ENCODE peak calls at places on chromosomes 12 and 14, in eight cellular contexts. Z is left lung, H is AG10803, T is HFFc6, A is cardiac fibroblast, C is lower leg skin, F is A549, I is AG04450. S is an unnamed sample.

GRCh38 chr14:72844528-72844927 is 49.4 kb downstream of the DPF3 start:
- DNase-seq in T (no peak), A (peak), Z (no peak), I (no peak), F (no peak), C (no peak), H (no peak), S (no peak)

GRCh38 chr14:101731187-101732080 is 30.1 kb upstream of the PPP2R5C start:
- DNase-seq in T (peak), C (peak), I (no peak), F (peak), Z (peak), H (peak), A (peak), S (no peak)

GRCh38 chr14:41668346-41668745 is 61.7 kb downstream of the LRFN5 start:
- DNase-seq in T (no peak), C (no peak), Z (no peak), H (peak), F (no peak), I (no peak), A (no peak), S (no peak)

GRCh38 chr12:46983959-46984833 is 95.2 kb upstream of the PCED1B start:
- DNase-seq in C (no peak), F (peak), I (peak), Z (no peak), H (peak), A (peak), T (peak), S (peak)

GRCh38 chr12:27076930-27077329 is 5.4 kb downstream of the C12orf71 start:
- DNase-seq in Z (no peak), T (peak), I (no peak), F (no peak), H (no peak), C (no peak), A (no peak), S (no peak)

GRCh38 chr12:120677765-120678473 is 9.0 kb upstream of the MLEC start:
- DNase-seq in I (no peak), T (peak), A (peak), H (peak), Z (no peak), C (no peak), F (peak), S (no peak)

GRCh38 chr14:103084021-103084919 is at the start of gene LBHD2:
- DNase-seq in F (no peak), H (no peak), Z (peak), A (no peak), I (no peak), T (no peak), C (no peak), S (peak)

GRCh38 chr12:32895688-32896437 is 714 bp downstream of the PKP2 start:
- DNase-seq in F (peak), I (no peak), T (no peak), Z (no peak), A (no peak), H (no peak), C (no peak), S (peak)

GRCh38 chr12:67358686-67359374 is 89.7 kb downstream of the CAND1 start:
- DNase-seq in Z (no peak), C (no peak), T (peak), A (peak), F (no peak), H (peak), I (peak), S (no peak)

GRCh38 chr14:74141703-74142102 is 56.9 kb downstream of the LIN52 start:
- DNase-seq in H (peak), T (no peak), A (peak), I (no peak), F (no peak), Z (no peak), C (no peak), S (no peak)

GRCh38 chr12:111638576-111638975 is 39.5 kb upstream of the ATXN2 start:
- DNase-seq in I (no peak), T (no peak), C (no peak), A (no peak), F (no peak), Z (no peak), H (peak), S (no peak)

GRCh38 chr12:43151406-43152080 is 400.5 kb downstream of the ADAMTS20 start:
- DNase-seq in C (no peak), T (peak), A (no peak), Z (no peak), H (peak), F (no peak), I (no peak), S (no peak)

GRCh38 chr12:70154960-70155589 is 88.2 kb upstream of the CNOT2 start:
- DNase-seq in H (no peak), C (no peak), T (no peak), Z (no peak), I (no peak), F (no peak), A (peak), S (no peak)

GRCh38 chr12:49201595-49202295 is 12.9 kb upstream of the TUBA1A start:
- DNase-seq in I (no peak), C (peak), A (peak), Z (no peak), H (peak), F (no peak), T (peak), S (no peak)

GRCh38 chr14:90613446-90613845 is 202.8 kb downstream of the TTC7B start:
- DNase-seq in H (no peak), Z (no peak), F (no peak), T (no peak), I (no peak), C (no peak), A (no peak), S (no peak)

GRCh38 chr14:35133542-35134328 is 11.4 kb downstream of the PRORP start:
- DNase-seq in H (no peak), A (no peak), T (no peak), Z (no peak), F (no peak), C (no peak), I (no peak), S (no peak)

GRCh38 chr12:48865141-48865440 is 579 bp downstream of the RND1 start:
- DNase-seq in C (no peak), H (no peak), A (no peak), I (no peak), F (no peak), T (no peak), Z (no peak), S (no peak)

GRCh38 chr14:89255852-89256251 is 161.2 kb downstream of the FOXN3 start:
- DNase-seq in T (no peak), I (no peak), C (peak), A (no peak), Z (no peak), H (no peak), F (no peak), S (no peak)

GRCh38 chr12:108832730-108833354 is 24.5 kb downstream of the SSH1 start:
- DNase-seq in C (no peak), T (peak), A (peak), F (no peak), H (peak), Z (no peak), I (peak), S (no peak)

GRCh38 chr14:27605298-27605697 is 1007.5 kb upstream of the NOVA1 start:
- DNase-seq in A (no peak), C (no peak), F (no peak), I (no peak), H (no peak), Z (no peak), T (no peak), S (no peak)

GRCh38 chr12:22333751-22334695 is 484 bp downstream of the ST8SIA1 start:
- DNase-seq in T (no peak), H (no peak), C (peak), I (no peak), A (no peak), Z (peak), F (no peak), S (peak)
- TF ChIP-seq CTCF in T (no peak), H (no peak), C (no peak), I (no peak), A (no peak), Z (no peak), F (no peak), S (no peak)

DNA sequence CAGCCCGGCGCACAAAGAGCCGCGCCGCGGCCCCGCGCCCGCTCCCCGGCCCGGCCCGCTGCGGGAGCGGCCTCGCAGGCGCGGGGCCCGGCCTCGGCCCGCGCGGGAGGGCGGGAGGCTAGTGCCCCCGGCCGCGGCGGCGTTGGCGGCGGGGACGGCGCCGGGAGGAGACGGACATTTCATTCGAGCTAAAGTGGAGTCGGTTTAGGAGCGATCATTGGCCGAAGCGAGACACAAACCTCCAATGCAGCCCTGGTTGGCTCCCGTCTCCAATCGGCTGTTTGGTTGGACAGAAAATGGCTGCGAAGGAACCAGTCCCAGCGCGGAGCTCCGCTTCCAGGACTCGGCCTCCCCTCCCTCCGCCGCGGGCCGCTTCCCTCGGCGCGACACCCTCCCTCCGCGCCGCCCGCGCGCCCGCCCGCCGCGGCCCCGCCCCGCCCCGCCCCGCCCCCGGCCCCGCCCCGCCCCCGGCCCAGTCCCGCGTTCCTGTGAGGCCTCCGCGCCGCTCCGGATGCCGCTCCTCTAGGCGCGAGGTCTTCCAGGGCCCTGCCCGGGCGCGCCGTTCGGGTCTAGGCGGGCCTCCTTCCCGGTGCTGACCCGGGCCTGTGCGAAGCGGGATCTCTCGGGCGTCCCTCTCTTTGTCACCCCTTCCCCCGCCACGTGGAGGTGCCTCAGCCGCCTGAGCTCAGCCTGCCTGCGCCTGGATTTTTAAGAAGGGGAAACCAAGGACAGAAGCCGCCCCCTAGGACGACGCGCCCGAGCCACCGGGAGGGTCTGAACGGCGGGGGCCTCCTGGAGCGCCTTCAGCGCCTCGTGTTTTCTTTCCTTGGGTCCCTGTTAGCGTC is at the start of gene NFYB:
- DNase-seq in A (peak), I (peak), C (peak), T (peak), Z (peak), H (peak), F (peak), S (peak)
- TF ChIP-seq CTCF in A (no peak), I (no peak), C (no peak), T (no peak), Z (no peak), H (no peak), F (no peak), S (no peak)

GRCh38 chr12:127966331-127966730 is 300.6 kb upstream of the TMEM132C start:
- DNase-seq in T (no peak), C (no peak), I (no peak), Z (no peak), A (no peak), F (no peak), H (no peak), S (no peak)

GRCh38 chr12:127963926-127964325 is 303.0 kb upstream of the TMEM132C start:
- DNase-seq in H (peak), I (no peak), A (no peak), Z (no peak), F (no peak), C (no peak), T (no peak), S (no peak)

GRCh38 chr12:127964717-127965116 is 302.3 kb upstream of the TMEM132C start:
- DNase-seq in Z (no peak), H (peak), A (no peak), F (no peak), I (no peak), T (no peak), C (no peak), S (no peak)
- TF ChIP-seq CTCF in Z (no peak), H (peak), A (no peak), F (no peak), I (no peak), T (no peak), C (no peak), S (no peak)

GRCh38 chr14:99822800-99823455 is 29.7 kb downstream of the EML1 start:
- DNase-seq in T (no peak), Z (no peak), I (no peak), F (no peak), H (no peak), C (peak), A (no peak), S (no peak)

GRCh38 chr14:99821519-99822165 is 28.4 kb downstream of the EML1 start:
- DNase-seq in F (no peak), A (peak), Z (no peak), C (peak), I (peak), T (peak), H (peak), S (no peak)

GRCh38 chr14:99824776-99825175 is 31.6 kb downstream of the EML1 start:
- DNase-seq in T (no peak), A (no peak), F (no peak), C (peak), H (no peak), I (no peak), Z (no peak), S (no peak)

GRCh38 chr14:99820702-99821331 is 27.6 kb downstream of the EML1 start:
- DNase-seq in T (no peak), H (no peak), A (no peak), Z (no peak), F (no peak), I (no peak), C (peak), S (no peak)

DNA sequence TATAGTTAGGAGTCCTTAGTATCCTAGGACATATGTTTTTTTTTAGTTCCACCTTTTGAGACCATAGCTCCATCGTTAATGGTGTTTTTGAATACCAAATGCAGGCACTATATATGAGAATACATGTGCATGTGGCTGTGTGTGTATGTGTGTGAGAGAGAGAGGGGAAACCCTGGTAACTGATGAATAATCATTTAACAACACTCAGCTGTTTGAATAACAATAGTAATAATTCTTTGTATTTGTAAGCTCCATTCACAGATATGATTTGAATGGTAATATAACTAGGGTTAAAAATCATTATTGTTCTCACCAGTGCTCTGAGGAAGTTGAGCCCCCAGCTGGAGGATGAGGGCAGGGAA is 28.9 kb downstream of the EML1 start:
- DNase-seq in T (no peak), H (peak), C (no peak), A (peak), F (no peak), Z (no peak), I (no peak), S (no peak)
- TF ChIP-seq CTCF in T (no peak), H (no peak), C (no peak), A (no peak), F (no peak), Z (no peak), I (no peak), S (no peak)

DNA sequence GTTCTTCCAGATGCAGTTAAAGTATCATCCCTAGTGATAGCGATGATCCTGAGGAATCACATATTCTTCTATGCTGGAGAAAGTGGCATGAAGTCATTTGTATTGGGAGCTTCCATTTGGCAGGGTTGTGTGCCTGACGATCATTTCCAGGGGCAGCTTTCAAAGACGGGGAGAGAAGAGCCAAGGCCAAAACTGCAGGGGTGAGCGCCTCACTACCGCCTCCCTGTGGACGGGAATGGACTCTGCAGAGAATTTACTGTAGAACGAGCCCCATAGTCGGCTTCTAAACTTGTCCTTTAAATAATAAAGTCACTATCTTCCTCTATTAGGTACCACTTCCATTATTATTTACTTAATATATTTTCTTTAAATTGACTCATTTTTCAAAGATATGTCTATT is 555.9 kb upstream of the TMEM132C start:
- DNase-seq in A (no peak), Z (no peak), F (no peak), H (no peak), C (no peak), I (no peak), T (no peak), S (no peak)
- TF ChIP-seq CTCF in A (no peak), Z (no peak), F (no peak), H (peak), C (no peak), I (peak), T (peak), S (no peak)

GRCh38 chr12:2640281-2640680 is 154.5 kb upstream of the FKBP4 start:
- DNase-seq in I (no peak), H (peak), C (no peak), A (no peak), Z (no peak), T (no peak), F (peak), S (no peak)
- TF ChIP-seq CTCF in I (no peak), H (peak), C (no peak), A (peak), Z (no peak), T (peak), F (no peak), S (no peak)

GRCh38 chr12:126617312-126617711 is 1552.1 kb downstream of the AACS start:
- DNase-seq in C (no peak), T (peak), H (no peak), F (no peak), I (no peak), A (peak), Z (no peak), S (no peak)
- TF ChIP-seq CTCF in C (no peak), T (peak), H (peak), F (no peak), I (no peak), A (no peak), Z (peak), S (no peak)

GRCh38 chr14:71221119-71221518 is 313.9 kb downstream of the PCNX1 start:
- DNase-seq in H (no peak), C (no peak), F (no peak), Z (no peak), A (no peak), T (no peak), I (no peak), S (no peak)
- TF ChIP-seq CTCF in H (no peak), C (no peak), F (no peak), Z (no peak), A (no peak), T (no peak), I (no peak), S (no peak)

S was measured in endothelial cell.